ENCODE peak calls at places on chromosomes 7 and 10, in nine cellular contexts. J is kidney; B is CD4-positive, CD25-positive, alpha-beta regulatory T cell; S is stomach; C is tibial nerve; T is choroid plexus epithelial cell; F is astrocyte of the spinal cord; X is Karpas-422; D is GM23248. O is an unnamed sample.

GRCh38 chr7:42080831-42081230 is 156.2 kb downstream of the GLI3 start:
- DNase-seq in J (no peak), B (no peak), S (no peak), C (no peak), T (no peak), F (no peak), X (no peak), D (no peak), O (no peak)

GRCh38 chr10:16505168-16505567 is 16.5 kb downstream of the C1QL3 start:
- DNase-seq in J (no peak), B (no peak), S (no peak), C (no peak), T (peak; percentile 54), F (no peak), X (no peak), D (no peak), O (no peak)

GRCh38 chr10:96857613-96858012 is 25.5 kb downstream of the LCOR start:
- DNase-seq in J (no peak), B (no peak), S (no peak), C (no peak), T (peak; percentile 33), F (no peak), X (no peak), D (no peak), O (no peak)

GRCh38 chr7:17239683-17240521 is 58.5 kb upstream of the AHR start:
- DNase-seq in J (no peak), B (no peak), S (no peak), C (no peak), T (peak; percentile 73), F (peak; percentile 56), X (no peak), D (peak; percentile 27), O (no peak)

GRCh38 chr10:27815846-27816245 is 70.2 kb upstream of the MKX start:
- DNase-seq in J (no peak), B (no peak), S (no peak), C (no peak), T (no peak), F (no peak), X (no peak), D (no peak), O (no peak)

GRCh38 chr10:79905322-79906314 is 43.3 kb downstream of the SFTPD start:
- DNase-seq in J (no peak), B (peak; percentile 27), S (no peak), C (no peak), T (peak; percentile 17), F (peak; percentile 18), X (no peak), D (peak; percentile 71), O (no peak)

GRCh38 chr10:51073461-51074237 is 638 bp upstream of the PRKG1 start:
- DNase-seq in J (peak; percentile 75), B (no peak), S (peak; percentile 37), C (peak; percentile 26), T (peak; percentile 23), F (no peak), X (no peak), D (peak; percentile 66), O (peak; percentile 67)

GRCh38 chr10:5692476-5693358 is 8.1 kb downstream of the TASOR2 start:
- DNase-seq in J (peak; percentile 79), B (peak; percentile 76), S (peak; percentile 63), C (no peak), T (peak; percentile 74), F (peak; percentile 50), X (no peak), D (peak; percentile 64), O (peak; percentile 81)

GRCh38 chr7:55369427-55369826 is 4.3 kb downstream of the LANCL2 start:
- DNase-seq in J (no peak), B (no peak), S (no peak), C (no peak), T (peak; percentile 78), F (peak; percentile 89), X (peak; percentile 45), D (peak; percentile 97), O (no peak)

GRCh38 chr7:158811894-158812293 is 17.4 kb downstream of the ESYT2 start:
- DNase-seq in J (no peak), B (no peak), S (no peak), C (no peak), T (no peak), F (no peak), X (no peak), D (peak; percentile 34), O (no peak)
- H3K4me3 ChIP-seq in J (no peak overlapping the region), B (peak overlapping the region; percentile 53), S (no peak overlapping the region), C (no peak overlapping the region), T (no peak overlapping the region), F (no peak overlapping the region), X (no peak overlapping the region), D (no peak overlapping the region), O (no peak overlapping the region)

DNA sequence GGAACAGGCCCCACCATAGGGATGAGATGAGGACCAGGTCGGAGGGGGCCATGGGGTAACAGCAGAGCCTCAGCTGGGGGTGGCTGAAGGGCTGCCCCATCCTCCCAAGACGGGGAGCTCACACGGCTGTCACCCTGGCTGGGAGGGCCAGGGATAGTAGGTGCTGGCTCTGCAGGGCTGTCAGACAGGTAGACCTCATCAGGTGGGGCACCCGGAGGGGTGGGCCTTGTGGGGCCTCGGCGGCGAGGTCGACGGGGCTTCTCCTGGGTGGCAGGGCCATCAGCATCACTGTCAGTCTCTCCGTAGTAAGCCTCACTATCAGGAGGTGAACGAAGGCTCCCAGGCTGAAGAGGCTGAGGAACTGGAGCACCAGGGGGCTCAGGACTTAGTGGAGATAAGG is 2.6 kb downstream of the SYNPO2L start:
- DNase-seq in J (no peak), B (no peak), S (no peak), C (no peak), T (no peak), F (no peak), X (no peak), D (no peak), O (peak; percentile 34)
- H3K4me3 ChIP-seq in J (no peak overlapping the region), B (no peak overlapping the region), S (no peak overlapping the region), C (no peak overlapping the region), T (no peak overlapping the region), F (no peak overlapping the region), X (no peak overlapping the region), D (no peak overlapping the region), O (no peak overlapping the region)

DNA sequence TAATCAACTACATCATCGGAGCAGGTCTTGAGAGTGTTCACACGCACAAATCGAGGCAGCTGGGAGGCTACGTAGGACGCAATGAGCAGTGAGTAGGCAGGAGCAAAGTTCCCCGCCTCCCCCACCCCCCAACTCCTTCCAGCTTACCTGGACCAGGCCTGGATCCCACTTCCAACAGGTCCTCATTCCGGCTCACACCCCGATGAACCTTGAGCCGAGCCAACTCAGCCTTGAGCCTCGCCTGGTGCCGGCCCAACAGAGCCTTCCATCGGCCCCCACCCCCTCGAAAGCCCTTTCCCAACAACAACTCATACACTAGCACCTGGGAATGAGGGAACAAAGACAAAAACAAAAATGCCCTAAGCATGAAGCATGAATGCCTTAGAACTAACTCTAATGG is 1.2 kb downstream of the NSUN5 start:
- DNase-seq in J (no peak), B (no peak), S (no peak), C (no peak), T (no peak), F (no peak), X (no peak), D (no peak), O (peak; percentile 39)
- H3K4me3 ChIP-seq in J (peak overlapping the region; percentile 73), B (peak overlapping the region; percentile 71), S (no peak overlapping the region), C (peak overlapping the region; percentile 80), T (no peak overlapping the region), F (no peak overlapping the region), X (peak overlapping the region; percentile 98), D (peak overlapping the region; percentile 77), O (no peak overlapping the region)

DNA sequence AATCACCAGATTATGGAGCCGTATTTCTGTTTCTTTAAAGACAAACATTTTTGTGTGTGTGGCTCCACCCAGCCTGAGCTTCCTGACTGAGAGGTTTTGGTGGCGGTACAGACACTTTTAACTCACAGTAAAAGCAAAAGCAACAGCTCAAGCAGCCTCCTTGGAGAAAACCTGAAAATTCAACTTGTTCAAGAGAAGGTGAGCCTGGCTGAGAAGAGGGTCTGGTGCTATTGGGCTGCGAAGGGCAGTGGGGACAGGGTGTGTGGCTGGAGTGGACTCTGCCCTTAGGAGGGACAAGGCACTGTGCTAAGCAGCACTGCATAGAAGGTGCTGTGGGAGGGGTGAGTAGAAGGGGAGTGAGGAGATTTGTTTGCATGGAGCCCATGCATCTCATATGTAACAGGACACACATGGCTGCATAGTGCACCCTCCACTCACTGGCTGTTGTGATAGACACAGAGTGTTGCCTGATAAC is at the start of gene GIMAP7:
- DNase-seq in J (no peak), B (peak; percentile 90), S (no peak), C (no peak), T (no peak), F (no peak), X (no peak), D (no peak), O (no peak)
- H3K4me3 ChIP-seq in J (peak within 1 kb of the TSS; percentile 61), B (peak within 1 kb of the TSS; percentile 100), S (peak within 1 kb of the TSS; percentile 22), C (peak within 1 kb of the TSS; percentile 45), T (no peak within 1 kb of the TSS), F (no peak within 1 kb of the TSS), X (no peak within 1 kb of the TSS), D (no peak within 1 kb of the TSS), O (no peak within 1 kb of the TSS)

GRCh38 chr7:90190995-90191394 is 20.5 kb upstream of the STEAP2 start:
- DNase-seq in J (no peak), B (no peak), S (no peak), C (no peak), T (no peak), F (no peak), X (no peak), D (no peak), O (no peak)

GRCh38 chr7:90191648-90192047 is 19.9 kb upstream of the STEAP2 start:
- DNase-seq in J (no peak), B (no peak), S (no peak), C (no peak), T (no peak), F (no peak), X (no peak), D (no peak), O (no peak)

GRCh38 chr7:90192876-90193765 is 18.4 kb upstream of the STEAP2 start:
- DNase-seq in J (no peak), B (no peak), S (no peak), C (no peak), T (peak; percentile 26), F (peak; percentile 13), X (no peak), D (peak; percentile 61), O (no peak)

DNA sequence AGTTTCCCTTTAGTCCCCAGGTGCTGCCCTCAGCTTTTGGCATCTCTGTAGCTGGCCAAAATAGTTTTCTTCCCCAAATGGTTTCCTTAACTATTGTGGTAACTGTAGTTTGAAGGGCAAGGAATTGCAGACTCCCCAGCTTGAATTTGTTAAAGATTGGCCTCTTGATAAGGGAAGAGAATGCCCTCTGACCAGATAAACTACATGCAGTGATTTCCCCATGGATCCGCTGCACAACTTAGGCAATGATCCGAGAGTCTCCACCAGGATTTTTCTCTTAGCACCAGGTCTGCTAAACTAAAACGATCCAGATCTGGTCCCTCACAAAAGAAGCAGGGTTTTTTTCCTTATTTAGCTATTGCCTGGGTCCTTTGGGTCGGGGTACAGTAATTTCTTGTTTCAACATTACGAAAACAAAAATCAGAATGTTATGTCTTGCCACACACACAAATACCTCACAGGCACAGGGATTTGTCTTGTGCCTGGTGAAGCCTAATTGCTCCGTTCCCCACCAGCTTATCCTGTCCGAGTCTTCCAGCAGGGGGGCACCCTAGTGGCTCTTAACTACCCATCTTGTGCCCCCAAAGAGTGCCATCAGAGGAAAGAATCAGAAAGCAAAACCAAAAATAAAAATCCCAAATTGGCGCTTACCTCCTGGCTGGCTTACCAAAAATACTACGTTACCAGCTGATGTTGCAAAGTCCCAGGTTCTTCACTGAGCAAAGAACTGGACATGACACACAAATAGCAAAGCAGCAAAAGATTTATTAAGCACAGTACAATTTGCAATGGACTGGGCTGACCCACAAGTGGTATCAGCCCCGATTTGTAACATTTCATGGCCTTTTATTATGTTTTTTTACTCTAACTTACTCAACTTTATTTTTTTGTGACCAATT is 16.4 kb upstream of the STEAP2 start:
- DNase-seq in J (no peak), B (no peak), S (no peak), C (no peak), T (no peak), F (no peak), X (no peak), D (no peak), O (no peak)
- H3K4me3 ChIP-seq in J (no peak overlapping the region), B (no peak overlapping the region), S (no peak overlapping the region), C (no peak overlapping the region), T (no peak overlapping the region), F (no peak overlapping the region), X (no peak overlapping the region), D (no peak overlapping the region), O (no peak overlapping the region)